ENCODE peak calls at places on chromosomes 3 and 15, in five cellular contexts. W is psoas muscle, Y is adipocyte, M is AG10803, P is astrocyte of the spinal cord. E is an unnamed sample.

GRCh38 chr3:195708626-195709481 is 11.9 kb upstream of the MUC20 start:
- DNase-seq in W (no peak), Y (peak), M (peak), P (no peak), E (peak)

GRCh38 chr15:42215854-42216829 is 8.0 kb upstream of the VPS39 start:
- DNase-seq in W (no peak), Y (peak), M (no peak), P (no peak), E (peak)

GRCh38 chr15:32668942-32669341 is 27.4 kb downstream of the SCG5 start:
- DNase-seq in W (no peak), Y (peak), M (no peak), P (no peak), E (no peak)

GRCh38 chr3:155179966-155180757 is 100.0 kb downstream of the MME start:
- DNase-seq in W (no peak), Y (no peak), M (no peak), P (no peak), E (no peak)

GRCh38 chr3:9439331-9439730 is 41.9 kb downstream of the SETD5 start:
- DNase-seq in W (no peak), Y (peak), M (no peak), P (no peak), E (no peak)

GRCh38 chr15:46080018-46080417 is 445.2 kb downstream of the SQOR start:
- DNase-seq in W (no peak), Y (no peak), M (peak), P (peak), E (no peak)

GRCh38 chr3:65779393-65779792 is 259.3 kb downstream of the MAGI1 start:
- DNase-seq in W (no peak), Y (no peak), M (no peak), P (no peak), E (no peak)

GRCh38 chr3:33717616-33717865 is 513 bp downstream of the CLASP2 start:
- DNase-seq in W (no peak), Y (peak), M (no peak), P (peak), E (peak)

GRCh38 chr15:37100109-37100873 is at the start of gene MEIS2:
- DNase-seq in W (peak), Y (peak), M (peak), P (peak), E (peak)

GRCh38 chr15:78298983-78299301 is 467 bp downstream of the SKIC8 start:
- DNase-seq in W (no peak), Y (peak), M (peak), P (no peak), E (no peak)

GRCh38 chr3:61114316-61114953 is 136.8 kb downstream of the FHIT start:
- DNase-seq in W (no peak), Y (no peak), M (no peak), P (no peak), E (no peak)

GRCh38 chr3:113231827-113232253 is 20.5 kb downstream of the BOC start:
- DNase-seq in W (no peak), Y (peak), M (peak), P (peak), E (peak)

GRCh38 chr15:84734794-84735479 is 13.5 kb upstream of the ZNF592 start:
- DNase-seq in W (no peak), Y (no peak), M (no peak), P (peak), E (no peak)

GRCh38 chr3:85254738-85255137 is 295.9 kb downstream of the CADM2 start:
- DNase-seq in W (no peak), Y (no peak), M (no peak), P (peak), E (peak)

GRCh38 chr3:187828571-187829452 is 83.5 kb upstream of the BCL6 start:
- DNase-seq in W (no peak), Y (no peak), M (no peak), P (no peak), E (no peak)

GRCh38 chr3:87225659-87226058 is 1.4 kb upstream of the CHMP2B start:
- DNase-seq in W (no peak), Y (no peak), M (no peak), P (peak), E (peak)

GRCh38 chr15:83285979-83286553 is 1.6 kb upstream of the BNC1 start:
- DNase-seq in W (no peak), Y (peak), M (peak), P (peak), E (peak)

GRCh38 chr3:33060609-33061337 is 36.2 kb downstream of the GLB1 start:
- DNase-seq in W (no peak), Y (no peak), M (no peak), P (no peak), E (no peak)

GRCh38 chr15:89129123-89129815 is 41.0 kb downstream of the ABHD2 start:
- DNase-seq in W (peak), Y (peak), M (no peak), P (no peak), E (no peak)

GRCh38 chr15:86650084-86650483 is 570.4 kb downstream of the AGBL1 start:
- DNase-seq in W (no peak), Y (no peak), M (no peak), P (no peak), E (no peak)

GRCh38 chr3:42501681-42502428 is 588 bp upstream of the VIPR1 start:
- DNase-seq in W (peak), Y (peak), M (no peak), P (peak), E (peak)

GRCh38 chr15:72175186-72176044 is 22.2 kb downstream of the GRAMD2A start:
- DNase-seq in W (no peak), Y (no peak), M (no peak), P (no peak), E (no peak)

GRCh38 chr3:28240440-28240839 is 979 bp upstream of the CMC1 start:
- DNase-seq in W (no peak), Y (no peak), M (no peak), P (no peak), E (no peak)

GRCh38 chr3:64612082-64612860 is 75.5 kb downstream of the ADAMTS9 start:
- DNase-seq in W (no peak), Y (peak), M (peak), P (no peak), E (peak)

GRCh38 chr3:166829896-166830295 is 550.2 kb downstream of the ZBBX start:
- DNase-seq in W (no peak), Y (no peak), M (no peak), P (no peak), E (no peak)

GRCh38 chr15:89903015-89903857 is 9.4 kb upstream of the AP3S2 start:
- DNase-seq in W (no peak), Y (no peak), M (no peak), P (no peak), E (no peak)

GRCh38 chr3:32614956-32615355 is 44.3 kb upstream of the DYNC1LI1 start:
- DNase-seq in W (no peak), Y (peak), M (peak), P (peak), E (peak)

GRCh38 chr3:12553921-12554391 is 2.9 kb upstream of the MKRN2 start:
- DNase-seq in W (peak), Y (peak), M (peak), P (peak), E (peak)

GRCh38 chr3:95609411-95609810 is 1205.0 kb upstream of the EPHA6 start:
- DNase-seq in W (no peak), Y (no peak), M (no peak), P (no peak), E (no peak)

GRCh38 chr15:33693166-33693830 is 275.0 kb upstream of the CHRM5 start:
- DNase-seq in W (no peak), Y (no peak), M (no peak), P (no peak), E (no peak)

GRCh38 chr15:80514071-80514780 is 110.0 kb downstream of the ARNT2 start:
- DNase-seq in W (no peak), Y (peak), M (peak), P (peak), E (peak)

GRCh38 chr15:57767526-57767925 is 61.0 kb downstream of the POLR2M start:
- DNase-seq in W (no peak), Y (no peak), M (no peak), P (no peak), E (no peak)

GRCh38 chr3:45153658-45154437 is 7.7 kb upstream of the CDCP1 start:
- DNase-seq in W (no peak), Y (peak), M (peak), P (no peak), E (no peak)

GRCh38 chr15:41292521-41292920 is 39.9 kb downstream of the OIP5 start:
- DNase-seq in W (no peak), Y (no peak), M (peak), P (no peak), E (no peak)

GRCh38 chr15:84684092-84684491 is 26.1 kb upstream of the NMB start:
- DNase-seq in W (no peak), Y (no peak), M (no peak), P (peak), E (peak)

GRCh38 chr3:65783117-65783516 is 255.6 kb downstream of the MAGI1 start:
- DNase-seq in W (no peak), Y (peak), M (peak), P (no peak), E (peak)

E was measured in fibroblast of gingiva.